ENCODE peak calls at places on chromosome 18, in seven cellular contexts. A is stomach, R is HepG2, V is A549, L is K562, S is ovary, N is GM12878. H is an unnamed sample.

GRCh38 chr18:845152-845819 is 33.2 kb upstream of the YES1 start:
- DNase-seq in V (peak), A (no peak), L (no peak), R (peak), N (no peak), S (no peak), H (no peak)

GRCh38 chr18:8741524-8741923 is 36.2 kb downstream of the MTCL1 start:
- DNase-seq in N (no peak), L (no peak), V (no peak), S (no peak), A (no peak), R (no peak), H (no peak)

GRCh38 chr18:34467059-34467458 is 242.3 kb upstream of the NOL4 start:
- DNase-seq in V (no peak), R (no peak), L (no peak), S (no peak), N (peak), A (no peak), H (no peak)

GRCh38 chr18:48661421-48661820 is 122.6 kb downstream of the CTIF start:
- DNase-seq in R (no peak), N (no peak), V (no peak), L (no peak), S (no peak), A (no peak), H (no peak)

GRCh38 chr18:24875761-24876160 is 415.3 kb downstream of the HRH4 start:
- DNase-seq in S (no peak), V (no peak), L (no peak), A (no peak), N (no peak), R (no peak), H (no peak)

GRCh38 chr18:50401888-50402287 is 27.0 kb downstream of the SKA1 start:
- DNase-seq in R (peak), L (peak), A (peak), S (peak), V (peak), N (no peak), H (no peak)

GRCh38 chr18:31429623-31430022 is 17.9 kb upstream of the DSG3 start:
- DNase-seq in N (no peak), S (no peak), A (no peak), R (no peak), V (peak), L (peak), H (no peak)

GRCh38 chr18:22424564-22424963 is 6.8 kb upstream of the CTAGE1 start:
- DNase-seq in N (no peak), R (no peak), V (no peak), S (no peak), A (no peak), L (no peak), H (no peak)

GRCh38 chr18:8097942-8098341 is 511.3 kb upstream of the RAB12 start:
- DNase-seq in L (no peak), V (no peak), R (no peak), A (no peak), N (no peak), S (no peak), H (no peak)

GRCh38 chr18:62555135-62555534 is 32.3 kb downstream of the ZCCHC2 start:
- DNase-seq in V (peak), A (no peak), S (no peak), R (no peak), N (no peak), L (peak), H (no peak)

GRCh38 chr18:38077219-38077618 is 511.6 kb upstream of the CELF4 start:
- DNase-seq in N (no peak), S (no peak), A (no peak), R (no peak), V (no peak), L (no peak), H (no peak)

GRCh38 chr18:25019086-25019860 is 332.7 kb downstream of the ZNF521 start:
- DNase-seq in L (no peak), N (no peak), A (no peak), R (no peak), V (no peak), S (no peak), H (no peak)

GRCh38 chr18:35060092-35060491 is 18.9 kb downstream of the MAPRE2 start:
- DNase-seq in S (no peak), A (no peak), V (no peak), R (no peak), N (no peak), L (no peak), H (no peak)

GRCh38 chr18:76874643-76875389 is 52.5 kb downstream of the ZNF236 start:
- DNase-seq in R (no peak), S (no peak), L (no peak), N (no peak), V (no peak), A (no peak), H (no peak)

GRCh38 chr18:295756-296155 is 27.9 kb upstream of the THOC1 start:
- DNase-seq in N (no peak), A (no peak), S (no peak), L (no peak), R (no peak), V (no peak), H (no peak)

GRCh38 chr18:5057348-5058012 is 139.6 kb downstream of the AKAIN1 start:
- DNase-seq in L (peak), V (peak), S (peak), A (peak), R (peak), N (peak), H (peak)

GRCh38 chr18:68507781-68508180 is 207.1 kb downstream of the TMX3 start:
- DNase-seq in A (no peak), V (no peak), R (no peak), N (no peak), S (no peak), L (no peak), H (no peak)

GRCh38 chr18:23861326-23861725 is 153.2 kb upstream of the TTC39C start:
- DNase-seq in N (no peak), A (no peak), V (no peak), L (no peak), R (no peak), S (no peak), H (no peak)

GRCh38 chr18:23859466-23860352 is 154.8 kb upstream of the TTC39C start:
- DNase-seq in N (no peak), S (no peak), A (no peak), L (no peak), V (no peak), R (peak), H (no peak)

GRCh38 chr18:23857756-23858155 is 156.8 kb upstream of the TTC39C start:
- DNase-seq in N (no peak), L (no peak), S (no peak), A (peak), R (peak), V (no peak), H (no peak)

GRCh38 chr18:23864620-23865019 is 149.9 kb upstream of the TTC39C start:
- DNase-seq in N (no peak), L (no peak), S (no peak), V (no peak), R (no peak), A (no peak), H (no peak)

GRCh38 chr18:23862071-23862470 is 152.5 kb upstream of the TTC39C start:
- DNase-seq in L (no peak), S (no peak), V (no peak), A (no peak), N (no peak), R (no peak), H (no peak)
- H3K27ac ChIP-seq in L (no peak), S (no peak), V (no peak), A (no peak), N (peak), R (no peak), H (peak)

GRCh38 chr18:36308711-36309435 is 11.4 kb downstream of the FHOD3 start:
- DNase-seq in A (no peak), N (no peak), R (no peak), L (no peak), V (no peak), S (no peak), H (no peak)

GRCh38 chr18:36311026-36311570 is 13.6 kb downstream of the FHOD3 start:
- DNase-seq in A (no peak), S (no peak), R (no peak), N (no peak), L (no peak), V (no peak), H (no peak)

GRCh38 chr18:36307513-36307912 is 10.0 kb downstream of the FHOD3 start:
- DNase-seq in A (no peak), V (no peak), L (no peak), S (no peak), R (no peak), N (no peak), H (no peak)

GRCh38 chr18:36312806-36313395 is 15.4 kb downstream of the FHOD3 start:
- DNase-seq in N (no peak), A (no peak), L (no peak), V (no peak), S (peak), R (no peak), H (no peak)

DNA sequence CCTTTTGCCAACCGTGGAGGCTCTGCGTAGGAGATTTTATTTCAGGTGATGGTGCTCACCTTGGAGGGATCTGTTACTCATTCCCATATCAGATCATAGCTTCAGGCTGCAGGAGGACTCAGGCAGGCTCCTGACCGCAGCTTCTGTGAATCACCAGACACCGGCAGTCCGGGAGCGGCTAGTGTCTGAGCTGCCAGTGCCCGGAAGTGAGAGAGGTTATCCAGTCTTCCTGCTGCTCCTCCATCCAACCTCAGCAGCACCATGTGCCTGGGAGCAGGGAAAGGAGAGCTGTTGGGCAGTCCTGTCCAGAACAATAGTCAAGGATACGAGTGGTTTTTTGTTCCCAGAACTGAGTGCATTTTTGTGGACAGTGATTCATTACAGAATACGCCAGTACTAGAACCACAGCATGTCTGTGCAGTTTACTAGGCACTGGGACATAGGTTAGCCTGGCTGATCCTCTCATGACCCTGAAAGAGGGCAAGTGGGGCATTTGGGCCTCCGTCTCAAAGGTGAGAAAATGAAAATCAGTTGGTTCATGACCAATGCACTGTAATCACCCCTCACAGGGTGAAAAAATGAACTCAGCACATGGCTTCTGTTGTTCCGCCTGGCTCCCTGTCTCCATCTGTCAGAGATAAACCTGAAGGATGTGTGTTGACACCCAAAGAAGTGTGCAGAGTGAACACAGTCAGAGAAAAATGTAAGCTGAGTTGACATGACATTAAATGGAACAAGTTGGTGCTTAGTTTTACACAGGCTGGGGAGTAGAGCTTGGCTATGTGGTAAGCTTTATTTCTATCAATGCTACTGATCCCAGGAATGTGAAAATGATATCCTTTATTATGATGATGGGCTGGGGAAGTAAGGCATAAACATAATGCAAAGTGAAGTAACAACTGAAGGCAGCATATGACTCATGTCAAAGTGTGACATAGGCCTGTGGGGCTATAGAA is 12.2 kb downstream of the FHOD3 start:
- DNase-seq in N (no peak), L (peak), A (no peak), S (peak), V (peak), R (no peak), H (no peak)
- H3K4me3 ChIP-seq in N (no peak), L (no peak), A (no peak), S (no peak), V (no peak), R (no peak), H (no peak)

DNA sequence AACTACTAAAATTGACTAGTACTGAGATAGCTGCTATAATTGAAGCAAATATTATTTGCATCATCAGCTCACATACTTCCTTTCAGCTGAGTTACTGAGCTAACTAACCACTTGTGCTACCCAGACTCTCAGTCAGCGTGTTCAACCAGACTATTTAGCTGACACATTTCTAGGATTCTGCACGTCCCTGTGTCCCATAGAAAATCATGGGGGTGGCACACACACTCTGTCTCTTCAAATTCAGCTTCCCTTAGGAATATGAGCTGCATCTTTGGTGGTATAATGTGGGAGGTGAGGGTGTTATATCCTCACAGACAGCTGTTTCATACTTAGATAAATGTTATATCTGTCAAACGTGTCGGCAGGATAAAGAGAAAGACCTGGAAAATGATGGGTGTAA is 424.0 kb downstream of the CDH2 start:
- DNase-seq in R (no peak), S (no peak), V (no peak), N (no peak), L (no peak), A (no peak), H (no peak)
- TF ChIP-seq EP300 in R (no peak), S (no peak), V (no peak), N (no peak), L (no peak), A (no peak), H (no peak)

GRCh38 chr18:55763298-55763697 is 175.3 kb upstream of the TCF4 start:
- DNase-seq in V (peak), L (no peak), N (no peak), S (no peak), A (no peak), R (no peak), H (no peak)
- H3K27ac ChIP-seq in V (no peak), L (no peak), N (no peak), S (no peak), A (no peak), R (no peak), H (no peak)

GRCh38 chr18:11994708-11995444 is 13.6 kb downstream of the IMPA2 start:
- DNase-seq in V (peak), N (no peak), S (no peak), A (peak), R (peak), L (no peak), H (no peak)

GRCh38 chr18:11993264-11993916 is 12.1 kb downstream of the IMPA2 start:
- DNase-seq in V (no peak), R (no peak), L (no peak), N (no peak), A (peak), S (no peak), H (no peak)

GRCh38 chr18:11995445-11996189 is 14.3 kb downstream of the IMPA2 start:
- DNase-seq in V (peak), A (peak), R (peak), S (peak), L (peak), N (no peak), H (peak)

GRCh38 chr18:11996190-11996754 is 15.0 kb downstream of the IMPA2 start:
- DNase-seq in S (no peak), L (no peak), V (no peak), R (no peak), N (no peak), A (peak), H (no peak)

DNA sequence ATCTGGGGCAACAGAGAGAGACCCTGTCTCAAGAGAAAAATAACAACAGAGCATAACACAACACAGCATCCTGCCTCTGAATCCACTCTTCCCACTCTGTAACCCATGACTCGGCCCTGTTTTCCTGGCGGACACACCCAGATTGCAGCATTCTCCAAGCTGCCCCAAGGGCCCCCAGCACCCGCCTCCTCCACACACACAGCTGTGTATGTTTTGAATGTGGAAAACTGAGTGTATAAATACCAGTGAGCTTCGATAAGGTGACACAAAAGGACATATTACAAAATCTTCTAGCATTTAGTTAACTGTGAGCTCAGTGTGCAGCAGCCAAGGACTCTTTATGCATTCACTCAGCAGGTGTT is 13.0 kb downstream of the IMPA2 start:
- DNase-seq in V (peak), S (no peak), L (no peak), N (no peak), A (peak), R (peak), H (no peak)
- H3K4me3 ChIP-seq in V (peak), S (no peak), L (no peak), N (no peak), A (no peak), R (peak), H (no peak)

H was measured in tibial nerve.